ENCODE peak calls at places on chromosomes 4 and X, in ten cellular contexts. R, J, F, W, P, N, S, T, U and D are unnamed samples.

GRCh38 chrX:130669233-130669632 is 233.8 kb downstream of the ENOX2 start:
- DNase-seq in R (peak), S (peak), U (no peak), N (no peak), W (no peak), J (no peak), P (no peak), F (no peak), T (no peak), D (no peak)

GRCh38 chr4:20859097-20859781 is 159.0 kb downstream of the PACRGL start:
- DNase-seq in T (no peak), F (no peak), J (no peak), N (no peak), U (no peak), R (peak), W (no peak), P (no peak), S (no peak), D (no peak)

GRCh38 chr4:81454498-81454897 is 17.2 kb downstream of the RASGEF1B start:
- DNase-seq in T (no peak), S (no peak), U (peak), J (no peak), F (peak), R (peak), P (no peak), W (peak), N (no peak), D (peak)

GRCh38 chr4:84677995-84678394 is 95.1 kb downstream of the CDS1 start:
- DNase-seq in U (no peak), J (no peak), F (no peak), T (no peak), W (no peak), R (no peak), S (no peak), N (no peak), P (no peak), D (no peak)

GRCh38 chr4:82515705-82516104 is 46.1 kb downstream of the TMEM150C start:
- DNase-seq in U (no peak), S (peak), N (no peak), F (peak), T (no peak), R (peak), W (peak), J (peak), P (peak), D (no peak)

GRCh38 chr4:1571165-1571908 is 112.8 kb downstream of the FAM53A start:
- DNase-seq in P (no peak), W (no peak), S (no peak), N (no peak), R (no peak), F (no peak), U (no peak), T (no peak), J (peak), D (no peak)

GRCh38 chrX:39388730-39389129 is 587.5 kb downstream of the MID1IP1 start:
- DNase-seq in S (no peak), N (no peak), P (no peak), U (no peak), T (no peak), W (peak), J (no peak), F (no peak), R (no peak), D (no peak)

GRCh38 chr4:111537165-111537564 is 608.1 kb upstream of the FAM241A start:
- DNase-seq in T (no peak), F (no peak), W (no peak), R (no peak), J (no peak), P (no peak), S (no peak), N (no peak), U (no peak), D (no peak)

GRCh38 chrX:148376342-148376741 is 124.1 kb upstream of the AFF2 start:
- DNase-seq in U (no peak), F (no peak), N (no peak), R (no peak), S (no peak), J (no peak), W (no peak), P (no peak), T (no peak), D (no peak)

GRCh38 chr4:167020410-167020809 is 213.9 kb downstream of the SPOCK3 start:
- DNase-seq in W (peak), T (no peak), N (peak), U (no peak), R (no peak), F (no peak), P (no peak), J (no peak), S (peak), D (no peak)

GRCh38 chrX:1734806-1735205 is 119.9 kb downstream of the ASMT start:
- DNase-seq in T (no peak), J (no peak), N (no peak), P (no peak), U (no peak), S (no peak), W (no peak), R (peak), F (no peak), D (no peak)